ENCODE peak calls at places on chromosomes 13 and 19, in four cellular contexts. T is HL-60, A is GM12878, J is K562. Y is an unnamed sample.

GRCh38 chr19:3671680-3672574 is 28.3 kb downstream of the PIP5K1C start:
- DNase-seq in A (no peak), J (peak), T (no peak), Y (no peak)

GRCh38 chr13:106989866-106990265 is 421.9 kb upstream of the ARGLU1 start:
- DNase-seq in T (no peak), A (no peak), J (no peak), Y (no peak)

GRCh38 chr19:31913103-31913710 is 432.2 kb upstream of the ZNF507 start:
- DNase-seq in A (no peak), T (no peak), J (no peak), Y (no peak)

GRCh38 chr13:110907951-110908898 is 6.6 kb downstream of the ANKRD10 start:
- DNase-seq in T (no peak), A (no peak), J (no peak), Y (no peak)

GRCh38 chr13:61142506-61142905 is 273.1 kb downstream of the PCDH20 start:
- DNase-seq in J (no peak), T (no peak), A (no peak), Y (no peak)

GRCh38 chr13:41259875-41260501 is 3.4 kb downstream of the MTRF1 start:
- DNase-seq in T (no peak), A (no peak), J (no peak), Y (no peak)

GRCh38 chr19:3648037-3648905 is 21.7 kb upstream of the CACTIN start:
- DNase-seq in A (no peak), J (no peak), T (no peak), Y (no peak)

GRCh38 chr13:50065712-50066111 is 50.5 kb downstream of the KCNRG start:
- DNase-seq in J (no peak), A (no peak), T (no peak), Y (no peak)

GRCh38 chr13:36758345-36758744 is 60.7 kb upstream of the RFXAP start:
- DNase-seq in T (no peak), J (peak), A (no peak), Y (no peak)

GRCh38 chr19:7515471-7516226 is at the start of gene ZNF358:
- DNase-seq in T (no peak), J (peak), A (no peak), Y (peak)

GRCh38 chr19:43692882-43693281 is 22.9 kb upstream of the PLAUR start:
- DNase-seq in A (no peak), J (no peak), T (peak), Y (no peak)

GRCh38 chr13:110450941-110451340 is 110.6 kb downstream of the RAB20 start:
- DNase-seq in J (no peak), T (no peak), A (no peak), Y (no peak)

GRCh38 chr19:44948763-44949374 is 3.0 kb downstream of the APOC2 start:
- DNase-seq in T (no peak), A (no peak), J (no peak), Y (no peak)

GRCh38 chr19:35164418-35164817 is 9.9 kb downstream of the FXYD5 start:
- DNase-seq in J (peak), T (no peak), A (no peak), Y (no peak)

GRCh38 chr19:45472557-45473365 is 5.0 kb downstream of the FOSB start:
- DNase-seq in J (no peak), T (no peak), A (no peak), Y (no peak)

GRCh38 chr19:31083122-31083521 is 266.1 kb downstream of the TSHZ3 start:
- DNase-seq in A (no peak), J (no peak), T (no peak), Y (no peak)

GRCh38 chr13:24851546-24851945 is 87.6 kb downstream of the RNF17 start:
- DNase-seq in T (no peak), J (no peak), A (no peak), Y (no peak)

GRCh38 chr13:105774739-105775460 is 760.6 kb downstream of the EFNB2 start:
- DNase-seq in T (no peak), A (no peak), J (no peak), Y (no peak)

GRCh38 chr13:49494645-49495044 is 1.1 kb upstream of the PHF11 start:
- DNase-seq in A (no peak), J (no peak), T (no peak), Y (no peak)

GRCh38 chr13:113317031-113317430 is 20.0 kb downstream of the LAMP1 start:
- DNase-seq in J (no peak), T (no peak), A (no peak), Y (no peak)

GRCh38 chr13:84684048-84684662 is 801.9 kb upstream of the SLITRK1 start:
- DNase-seq in T (no peak), J (no peak), A (no peak), Y (no peak)

GRCh38 chr19:18697680-18698079 is 14.2 kb downstream of the CRTC1 start:
- DNase-seq in J (no peak), A (no peak), T (no peak), Y (no peak)

GRCh38 chr13:84131249-84131648 is 249.0 kb upstream of the SLITRK1 start:
- DNase-seq in J (no peak), A (no peak), T (no peak), Y (no peak)

GRCh38 chr13:47081246-47081645 is 184.4 kb upstream of the HTR2A start:
- DNase-seq in A (no peak), T (no peak), J (no peak), Y (no peak)

GRCh38 chr13:86567119-86567518 is 767.9 kb upstream of the SLITRK6 start:
- DNase-seq in J (peak), A (no peak), T (no peak), Y (no peak)

GRCh38 chr13:48235814-48236135 is 2.8 kb downstream of the ITM2B start:
- DNase-seq in T (no peak), J (no peak), A (no peak), Y (no peak)

GRCh38 chr13:44078806-44079378 is 199.2 kb downstream of the LACC1 start:
- DNase-seq in T (no peak), A (no peak), J (no peak), Y (no peak)

GRCh38 chr19:45598267-45599011 is 3.6 kb downstream of the GPR4 start:
- DNase-seq in A (no peak), T (peak), J (no peak), Y (no peak)

GRCh38 chr13:75226092-75226491 is 255.9 kb downstream of the TBC1D4 start:
- DNase-seq in A (no peak), T (no peak), J (peak), Y (no peak)

GRCh38 chr19:58035863-58036262 is 2.0 kb downstream of the ZSCAN1 start:
- DNase-seq in T (no peak), J (no peak), A (no peak), Y (no peak)

GRCh38 chr19:41234512-41235208 is 15.6 kb downstream of the AXL start:
- DNase-seq in T (no peak), J (no peak), A (no peak), Y (no peak)

GRCh38 chr19:41230067-41230857 is 11.2 kb downstream of the AXL start:
- DNase-seq in J (no peak), A (no peak), T (no peak), Y (no peak)

GRCh38 chr19:41232686-41233085 is 13.7 kb downstream of the AXL start:
- DNase-seq in T (no peak), J (no peak), A (no peak), Y (no peak)

GRCh38 chr19:41235480-41235879 is 16.5 kb downstream of the AXL start:
- DNase-seq in A (no peak), T (no peak), J (no peak), Y (no peak)

GRCh38 chr19:41233748-41234240 is 14.8 kb downstream of the AXL start:
- DNase-seq in J (no peak), T (peak), A (no peak), Y (no peak)
- TF ChIP-seq SPI1 in J (peak), T (peak), A (peak), Y (no peak)

GRCh38 chr19:48991823-48992570 is 1.1 kb downstream of the GYS1 start:
- DNase-seq in J (peak), A (no peak), T (peak), Y (peak)
- TF ChIP-seq SPI1 in J (peak), A (no peak), T (peak), Y (peak)

GRCh38 chr19:38993271-38993670 is 17.7 kb upstream of the FBXO17 start:
- DNase-seq in A (no peak), T (no peak), J (no peak), Y (no peak)
- TF ChIP-seq SPI1 in A (no peak), T (no peak), J (peak), Y (no peak)

GRCh38 chr13:78601124-78601885 is 2.0 kb downstream of the POU4F1 start:
- DNase-seq in T (peak), A (no peak), J (no peak), Y (no peak)
- TF ChIP-seq SPI1 in T (no peak), A (no peak), J (no peak), Y (no peak)

GRCh38 chr13:101455863-101456262 is 3.4 kb downstream of the ITGBL1 start:
- DNase-seq in J (no peak), T (no peak), A (no peak), Y (no peak)
- TF ChIP-seq SPI1 in J (no peak), T (no peak), A (no peak), Y (no peak)

GRCh38 chr13:29436721-29437250 is 158.7 kb downstream of the SLC7A1 start:
- DNase-seq in T (no peak), J (no peak), A (no peak), Y (no peak)

GRCh38 chr13:29438772-29439171 is 156.7 kb downstream of the SLC7A1 start:
- DNase-seq in A (no peak), T (no peak), J (no peak), Y (no peak)

GRCh38 chr13:29434217-29434940 is 161.1 kb downstream of the SLC7A1 start:
- DNase-seq in A (peak), T (no peak), J (no peak), Y (no peak)

GRCh38 chr13:29436291-29436690 is 159.2 kb downstream of the SLC7A1 start:
- DNase-seq in J (no peak), T (no peak), A (no peak), Y (no peak)

DNA sequence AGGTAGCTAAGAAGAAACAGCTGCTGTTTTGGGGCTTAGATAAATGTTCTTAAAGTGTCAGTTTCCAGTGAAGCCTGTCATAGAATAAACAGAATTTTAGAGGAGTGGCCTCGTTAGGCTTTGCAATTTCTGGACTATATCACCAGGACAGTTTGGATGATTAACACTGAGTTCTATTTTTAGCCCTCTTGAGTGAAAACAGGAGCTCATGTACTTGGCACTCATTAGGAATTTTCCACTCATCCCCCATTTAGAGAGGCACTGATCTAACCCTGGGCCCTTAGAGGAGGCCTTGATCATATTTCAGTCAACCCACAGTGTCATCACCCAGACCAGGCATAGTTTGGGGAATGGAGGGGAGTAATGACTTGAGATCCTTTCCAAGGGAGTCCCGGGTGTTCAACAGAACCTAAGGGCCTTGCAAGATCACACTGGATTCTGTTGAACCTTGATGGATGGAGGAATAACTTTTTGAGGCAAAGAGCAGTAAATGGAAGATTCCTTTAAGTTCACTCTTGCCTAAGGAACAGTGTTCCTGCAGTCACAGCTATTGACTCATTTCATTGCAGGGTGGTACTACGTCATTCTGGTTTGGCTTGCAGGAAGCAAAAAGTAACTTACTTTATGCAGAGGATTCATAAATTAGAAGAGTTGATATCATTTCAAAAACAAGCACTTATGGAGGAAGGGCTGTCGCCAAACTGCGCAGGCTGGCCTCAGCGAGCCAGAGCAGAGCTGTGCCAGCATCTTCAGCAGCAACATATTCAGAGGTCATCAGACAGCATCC is 160.2 kb downstream of the SLC7A1 start:
- DNase-seq in J (no peak), A (no peak), T (no peak), Y (no peak)
- TF ChIP-seq SPI1 in J (no peak), A (no peak), T (no peak), Y (no peak)